ENCODE peak calls at places on chromosomes 12 and 14, in seven cellular contexts. K is A549, A is mucosa of descending colon, H is SK-N-SH, L is IMR-90, M is iPS DF 6.9, D is neural progenitor cell. S is an unnamed sample.

GRCh38 chr12:107491856-107492255 is 193.7 kb upstream of the PWP1 start:
- DNase-seq in K (peak; percentile 22), A (peak; percentile 7), H (no peak), L (peak; percentile 53), M (no peak), D (no peak), S (no peak)

GRCh38 chr14:73780391-73780790 is 66.2 kb upstream of the PNMA1 start:
- DNase-seq in K (no peak), A (no peak), H (no peak), L (no peak), M (no peak), D (no peak), S (no peak)

GRCh38 chr12:53948650-53949593 is 5.8 kb upstream of the HOXC12 start:
- DNase-seq in K (peak; percentile 61), A (no peak), H (no peak), L (no peak), M (no peak), D (no peak), S (no peak)

GRCh38 chr14:101147848-101148247 is 244.3 kb upstream of the RTL1 start:
- DNase-seq in K (no peak), A (no peak), H (no peak), L (no peak), M (no peak), D (no peak), S (no peak)

GRCh38 chr12:42372154-42372791 is 46.3 kb downstream of the PPHLN1 start:
- DNase-seq in K (peak; percentile 73), A (peak; percentile 40), H (peak; percentile 54), L (peak; percentile 46), M (peak; percentile 54), D (peak; percentile 73), S (no peak)

GRCh38 chr12:70045036-70045435 is 198.2 kb upstream of the CNOT2 start:
- DNase-seq in K (no peak), A (no peak), H (no peak), L (peak; percentile 10), M (no peak), D (no peak), S (no peak)

GRCh38 chr12:30694971-30695326 is 720 bp downstream of the IPO8 start:
- DNase-seq in K (peak; percentile 53), A (peak; percentile 60), H (peak; percentile 60), L (peak; percentile 35), M (no peak), D (peak; percentile 64), S (peak; percentile 67)

GRCh38 chr12:86228656-86229055 is 27.5 kb downstream of the MGAT4C start:
- DNase-seq in K (no peak), A (no peak), H (no peak), L (no peak), M (no peak), D (no peak), S (no peak)

GRCh38 chr14:100287202-100287997 is 18.8 kb downstream of the SLC25A29 start:
- DNase-seq in K (no peak), A (no peak), H (no peak), L (no peak), M (no peak), D (no peak), S (peak; percentile 32)

GRCh38 chr12:56032006-56032405 is 9.7 kb upstream of the RPS26 start:
- DNase-seq in K (no peak), A (no peak), H (no peak), L (no peak), M (no peak), D (no peak), S (no peak)

GRCh38 chr12:19671695-19672094 is 232.4 kb downstream of the AEBP2 start:
- DNase-seq in K (no peak), A (no peak), H (peak; percentile 54), L (peak; percentile 20), M (no peak), D (no peak), S (no peak)

GRCh38 chr12:124512667-124513296 is 54.6 kb downstream of the NCOR2 start:
- DNase-seq in K (peak; percentile 84), A (peak; percentile 79), H (peak; percentile 54), L (peak; percentile 98), M (peak; percentile 99), D (peak; percentile 97), S (peak; percentile 96)

GRCh38 chr12:4720637-4720995 is 416 bp downstream of the GALNT8 start:
- DNase-seq in K (no peak), A (peak; percentile 66), H (no peak), L (no peak), M (peak; percentile 41), D (no peak), S (peak; percentile 68)

GRCh38 chr14:23514009-23514962 is 37.3 kb downstream of the ZFHX2 start:
- DNase-seq in K (no peak), A (no peak), H (no peak), L (no peak), M (no peak), D (no peak), S (peak; percentile 11)

GRCh38 chr12:30823140-30823669 is 68.5 kb upstream of the CAPRIN2 start:
- DNase-seq in K (peak; percentile 43), A (peak; percentile 22), H (no peak), L (no peak), M (no peak), D (peak; percentile 59), S (no peak)

GRCh38 chr12:16726879-16727278 is 120.9 kb upstream of the LMO3 start:
- DNase-seq in K (no peak), A (no peak), H (no peak), L (peak; percentile 16), M (no peak), D (no peak), S (no peak)

GRCh38 chr14:93239869-93240677 is 33.0 kb downstream of the UBR7 start:
- DNase-seq in K (peak; percentile 80), A (peak; percentile 10), H (no peak), L (peak; percentile 89), M (no peak), D (no peak), S (no peak)

GRCh38 chr12:95859344-95859816 is 628 bp downstream of the SNRPF start:
- DNase-seq in K (peak; percentile 38), A (no peak), H (peak; percentile 6), L (peak; percentile 31), M (no peak), D (peak; percentile 46), S (no peak)

GRCh38 chr12:32859389-32859788 is 37.2 kb downstream of the PKP2 start:
- DNase-seq in K (no peak), A (no peak), H (no peak), L (no peak), M (no peak), D (no peak), S (no peak)

GRCh38 chr14:103973354-103973753 is 31.0 kb upstream of the RD3L start:
- DNase-seq in K (no peak), A (no peak), H (no peak), L (no peak), M (no peak), D (no peak), S (no peak)

GRCh38 chr12:94982456-94982855 is 21.0 kb downstream of the NDUFA12 start:
- DNase-seq in K (no peak), A (no peak), H (no peak), L (no peak), M (no peak), D (peak; percentile 19), S (no peak)

GRCh38 chr12:94180558-94181296 is 32.4 kb downstream of the PLXNC1 start:
- DNase-seq in K (no peak), A (no peak), H (no peak), L (no peak), M (no peak), D (no peak), S (no peak)

GRCh38 chr12:13187399-13187798 is 9.1 kb upstream of the EMP1 start:
- DNase-seq in K (peak; percentile 65), A (no peak), H (no peak), L (peak; percentile 88), M (no peak), D (no peak), S (no peak)

GRCh38 chr12:69510176-69510827 is 40.1 kb downstream of the FRS2 start:
- DNase-seq in K (no peak), A (peak; percentile 32), H (no peak), L (no peak), M (no peak), D (no peak), S (no peak)

GRCh38 chr12:18165422-18165871 is 75.5 kb upstream of the RERGL start:
- DNase-seq in K (no peak), A (no peak), H (no peak), L (peak; percentile 20), M (no peak), D (no peak), S (no peak)

GRCh38 chr12:12927211-12928079 is 24.5 kb downstream of the GPRC5D start:
- DNase-seq in K (peak; percentile 96), A (peak; percentile 93), H (peak; percentile 66), L (peak; percentile 45), M (no peak), D (no peak), S (no peak)

GRCh38 chr12:75848533-75848932 is 183.0 kb downstream of the PHLDA1 start:
- DNase-seq in K (no peak), A (no peak), H (no peak), L (peak; percentile 28), M (no peak), D (no peak), S (no peak)

GRCh38 chr14:74882103-74882920 is 596 bp downstream of the DLST start:
- DNase-seq in K (peak; percentile 24), A (peak; percentile 67), H (peak; percentile 29), L (peak; percentile 41), M (no peak), D (peak; percentile 65), S (no peak)
- H3K4me1 ChIP-seq in K (peaks cover 56% of the 10 kb centered on the region), A (peaks cover 24% of the 10 kb centered on the region), H (peaks cover 21% of the 10 kb centered on the region), L (peaks cover 24% of the 10 kb centered on the region), M (peaks cover 10% of the 10 kb centered on the region), D (peaks cover 30% of the 10 kb centered on the region), S (peaks cover 24% of the 10 kb centered on the region)

DNA sequence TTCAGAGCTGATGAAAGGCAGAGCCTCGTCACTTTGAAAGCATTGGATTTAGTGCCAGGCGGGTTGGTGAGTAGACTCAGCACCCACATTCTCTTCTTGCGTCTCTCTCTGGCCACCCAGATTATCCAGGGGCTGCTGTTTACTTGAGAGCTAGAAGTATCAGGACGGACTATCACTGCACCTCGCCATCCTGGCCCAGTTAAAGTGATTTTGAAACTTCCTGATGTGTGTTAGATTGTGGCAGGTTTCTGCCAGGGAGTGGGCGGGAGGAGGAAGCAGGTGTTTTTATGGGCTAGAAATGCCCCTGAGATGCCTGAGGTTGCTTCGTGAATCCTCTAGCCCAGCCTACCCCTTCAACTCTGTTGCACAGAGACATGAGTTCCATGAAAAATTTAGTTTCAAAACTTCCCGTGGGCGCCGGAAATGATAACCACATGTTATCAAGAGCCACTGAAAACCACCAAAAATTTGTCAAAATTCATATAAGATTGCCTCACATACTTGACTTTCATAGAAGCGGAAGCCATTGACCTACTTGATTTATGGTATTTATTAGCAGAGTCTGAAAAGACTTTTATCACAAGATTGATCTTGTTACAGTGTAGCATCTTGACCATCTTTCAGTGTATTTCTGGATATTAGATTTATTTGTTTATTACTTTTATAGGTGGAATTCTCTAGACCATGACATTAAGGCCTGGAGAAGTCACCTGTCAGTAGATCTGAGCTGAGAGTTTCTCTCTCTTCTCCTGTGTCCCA is 466.0 kb downstream of the RAD51B start:
- DNase-seq in K (no peak), A (no peak), H (no peak), L (no peak), M (no peak), D (no peak), S (no peak)
- H3K4me1 ChIP-seq in K (peaks cover 14% of the 10 kb centered on the region), A (no peaks in the 10 kb centered on the region), H (peaks cover 2% of the 10 kb centered on the region), L (no peaks in the 10 kb centered on the region), M (peaks cover 3% of the 10 kb centered on the region), D (peaks cover 29% of the 10 kb centered on the region), S (no peaks in the 10 kb centered on the region)

GRCh38 chr12:11710906-11711305 is 61.4 kb downstream of the ETV6 start:
- DNase-seq in K (no peak), A (no peak), H (no peak), L (no peak), M (no peak), D (no peak), S (no peak)
- H3K4me1 ChIP-seq in K (no peaks in the 10 kb centered on the region), A (peaks cover 17% of the 10 kb centered on the region), H (peaks cover 35% of the 10 kb centered on the region), L (peaks cover 23% of the 10 kb centered on the region), M (no peaks in the 10 kb centered on the region), D (peaks cover 8% of the 10 kb centered on the region), S (no peaks in the 10 kb centered on the region)

GRCh38 chr14:61489002-61489401 is 167.6 kb downstream of the PRKCH start:
- DNase-seq in K (peak; percentile 79), A (no peak), H (no peak), L (no peak), M (no peak), D (no peak), S (no peak)
- H3K4me1 ChIP-seq in K (peaks cover 67% of the 10 kb centered on the region), A (no peaks in the 10 kb centered on the region), H (peaks cover 12% of the 10 kb centered on the region), L (peaks cover 17% of the 10 kb centered on the region), M (no peaks in the 10 kb centered on the region), D (no peaks in the 10 kb centered on the region), S (peaks cover 2% of the 10 kb centered on the region)

S was measured in H9.